ENCODE peak calls at places on chromosomes 1 and 21, in four cellular contexts. I is HepG2, G is HCT116, K is heart left ventricle. V is an unnamed sample.

GRCh38 chr1:109091196-109092193 is 931 bp downstream of the TMEM167B start:
- ATAC-seq in I (peak; percentile 14), G (peak; percentile 12), K (peak; percentile 72), V (no peak)

GRCh38 chr1:27886744-27887143 is 14.4 kb downstream of the THEMIS2 start:
- ATAC-seq in I (no peak), G (no peak), K (no peak), V (no peak)

GRCh38 chr1:56077223-56077622 is 502.1 kb downstream of the PLPP3 start:
- ATAC-seq in I (no peak), G (no peak), K (peak; percentile 55), V (peak; percentile 75)

GRCh38 chr1:14662116-14662515 is 63.6 kb downstream of the KAZN start:
- ATAC-seq in I (no peak), G (no peak), K (peak; percentile 77), V (peak; percentile 26)

GRCh38 chr1:178543291-178543609 is 30.3 kb downstream of the TEX35 start:
- ATAC-seq in I (peak; percentile 24), G (peak; percentile 36), K (no peak), V (peak; percentile 13)

GRCh38 chr1:84060781-84061180 is 61.8 kb upstream of the TTLL7 start:
- ATAC-seq in I (no peak), G (no peak), K (no peak), V (no peak)

GRCh38 chr21:41453761-41454160 is 27.7 kb downstream of the MX1 start:
- ATAC-seq in I (no peak), G (no peak), K (no peak), V (no peak)

GRCh38 chr1:178189814-178190213 is 95.9 kb downstream of the RASAL2 start:
- ATAC-seq in I (peak; percentile 86), G (peak; percentile 82), K (peak; percentile 79), V (no peak)

GRCh38 chr21:36626791-36627190 is 72.1 kb upstream of the SIM2 start:
- ATAC-seq in I (no peak), G (no peak), K (no peak), V (no peak)

GRCh38 chr1:45750298-45751038 is at the start of gene IPP:
- ATAC-seq in I (peak; percentile 93), G (peak; percentile 98), K (peak; percentile 99), V (peak; percentile 99)

GRCh38 chr1:85607126-85607912 is 26.8 kb downstream of the CCN1 start:
- ATAC-seq in I (peak; percentile 78), G (peak; percentile 90), K (no peak), V (no peak)

GRCh38 chr1:193348126-193349045 is 162.0 kb upstream of the B3GALT2 start:
- ATAC-seq in I (no peak), G (no peak), K (no peak), V (no peak)

GRCh38 chr1:92989936-92990582 is 28.8 kb upstream of the DIPK1A start:
- ATAC-seq in I (no peak), G (no peak), K (no peak), V (no peak)

GRCh38 chr1:15489052-15489736 is 13.3 kb downstream of the CELA2B start:
- ATAC-seq in I (no peak), G (no peak), K (peak; percentile 26), V (no peak)

GRCh38 chr1:168979303-168979702 is 127.2 kb upstream of the ATP1B1 start:
- ATAC-seq in I (no peak), G (no peak), K (no peak), V (no peak)

GRCh38 chr1:61139324-61140055 is 57.1 kb downstream of the NFIA start:
- ATAC-seq in I (peak; percentile 41), G (no peak), K (peak; percentile 23), V (peak; percentile 78)

GRCh38 chr1:232705815-232706575 is 76.1 kb upstream of the SIPA1L2 start:
- ATAC-seq in I (no peak), G (no peak), K (no peak), V (peak; percentile 77)

GRCh38 chr1:71809085-71809484 is 473.3 kb downstream of the NEGR1 start:
- ATAC-seq in I (no peak), G (no peak), K (no peak), V (no peak)

GRCh38 chr1:112263464-112263863 is 132.6 kb upstream of the CTTNBP2NL start:
- ATAC-seq in I (no peak), G (no peak), K (peak; percentile 44), V (no peak)

GRCh38 chr21:38520511-38520910 is 22.2 kb upstream of the ERG start:
- ATAC-seq in I (no peak), G (no peak), K (no peak), V (no peak)

GRCh38 chr1:161956097-161956496 is 67.6 kb downstream of the OLFML2B start:
- ATAC-seq in I (no peak), G (no peak), K (peak; percentile 72), V (no peak)

GRCh38 chr1:48841945-48842344 is 65.3 kb upstream of the BEND5 start:
- ATAC-seq in I (no peak), G (no peak), K (no peak), V (no peak)

GRCh38 chr1:78060857-78061563 is 15.2 kb downstream of the GIPC2 start:
- ATAC-seq in I (peak; percentile 72), G (peak; percentile 84), K (no peak), V (no peak)
- TF ChIP-seq CTCF in I (no peak), G (peak; percentile 49), K (no peak), V (peak; percentile 4)

GRCh38 chr1:9008236-9008635 is 18.0 kb downstream of the SLC2A7 start:
- ATAC-seq in I (no peak), G (no peak), K (no peak), V (no peak)

GRCh38 chr1:9006956-9007615 is 19.1 kb downstream of the SLC2A7 start:
- ATAC-seq in I (no peak), G (no peak), K (no peak), V (no peak)

GRCh38 chr1:9010781-9011323 is 15.4 kb downstream of the SLC2A7 start:
- ATAC-seq in I (no peak), G (no peak), K (peak; percentile 69), V (peak; percentile 60)

GRCh38 chr1:9013824-9014223 is 12.4 kb downstream of the SLC2A7 start:
- ATAC-seq in I (no peak), G (no peak), K (no peak), V (no peak)

DNA sequence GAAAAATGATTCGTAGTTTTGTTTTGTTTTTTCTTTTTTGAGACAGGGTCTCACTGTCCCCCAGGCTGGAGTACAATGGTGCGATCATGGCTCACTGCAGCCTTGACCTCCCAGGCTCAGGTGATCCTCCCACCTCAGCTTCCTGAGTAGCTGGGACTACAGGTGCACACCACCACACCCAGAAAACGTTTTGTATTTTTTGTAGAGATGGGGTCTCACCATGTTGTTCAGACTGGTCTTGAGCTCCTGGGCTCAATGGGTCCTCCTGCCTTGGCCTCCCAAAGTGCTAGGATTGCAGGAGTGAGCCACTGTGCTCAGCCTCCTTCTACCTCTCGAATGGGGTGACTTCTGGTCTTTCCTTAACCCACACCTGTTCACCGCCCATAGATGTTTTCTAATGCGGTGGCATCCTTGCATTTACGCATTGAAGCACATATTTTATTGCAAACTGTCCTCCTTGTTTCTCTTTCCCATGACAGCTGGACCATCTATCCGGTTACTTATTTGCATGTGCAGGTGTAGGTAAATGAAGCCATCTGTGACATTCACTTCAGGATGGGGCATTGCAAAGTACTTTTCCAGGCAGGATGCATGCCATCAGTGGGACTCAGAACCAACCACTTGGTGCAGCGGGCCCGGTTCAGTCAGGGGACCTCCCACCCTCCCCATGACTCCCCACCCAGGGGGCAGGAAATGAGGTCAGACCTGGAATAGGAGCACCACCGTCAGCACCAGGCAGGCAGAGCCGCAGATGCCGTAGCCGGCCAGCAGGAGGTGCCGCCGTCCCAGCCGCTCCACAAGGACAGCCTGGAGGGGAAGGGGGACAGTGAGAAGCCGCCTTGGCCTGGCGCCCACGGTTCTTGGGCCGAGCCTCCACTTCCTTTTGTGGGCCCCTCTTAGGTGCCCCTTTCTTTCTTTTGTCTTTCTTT is 16.5 kb downstream of the SLC2A7 start:
- ATAC-seq in I (peak; percentile 53), G (peak; percentile 84), K (peak; percentile 44), V (no peak)
- TF ChIP-seq CTCF in I (peak; percentile 75), G (peak; percentile 86), K (peak; percentile 28), V (peak; percentile 48)

GRCh38 chr21:18725653-18726052 is 322.1 kb upstream of the TMPRSS15 start:
- ATAC-seq in I (no peak), G (no peak), K (no peak), V (no peak)
- TF ChIP-seq CTCF in I (no peak), G (no peak), K (no peak), V (no peak)

DNA sequence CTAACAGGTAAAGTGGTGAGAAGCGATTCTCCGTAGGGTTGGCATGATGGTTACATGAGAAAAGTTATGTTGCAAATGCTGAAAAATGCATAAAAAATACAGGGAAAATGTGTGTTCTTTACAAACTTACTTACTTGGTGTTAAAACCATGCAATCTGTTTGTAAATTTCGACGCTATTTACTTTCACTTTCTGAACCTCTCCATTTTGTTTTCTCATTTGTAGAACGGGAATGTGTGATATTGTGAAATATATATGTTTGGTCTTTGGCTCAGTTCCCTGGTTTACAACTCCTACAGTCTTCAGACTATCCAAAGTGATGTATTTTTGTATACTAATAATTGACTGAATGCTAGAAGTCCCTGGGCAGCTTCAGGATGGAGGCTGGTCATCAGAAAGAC is 982.3 kb downstream of the ADGRL2 start:
- ATAC-seq in I (no peak), G (no peak), K (no peak), V (no peak)
- TF ChIP-seq CTCF in I (no peak), G (no peak), K (no peak), V (no peak)

DNA sequence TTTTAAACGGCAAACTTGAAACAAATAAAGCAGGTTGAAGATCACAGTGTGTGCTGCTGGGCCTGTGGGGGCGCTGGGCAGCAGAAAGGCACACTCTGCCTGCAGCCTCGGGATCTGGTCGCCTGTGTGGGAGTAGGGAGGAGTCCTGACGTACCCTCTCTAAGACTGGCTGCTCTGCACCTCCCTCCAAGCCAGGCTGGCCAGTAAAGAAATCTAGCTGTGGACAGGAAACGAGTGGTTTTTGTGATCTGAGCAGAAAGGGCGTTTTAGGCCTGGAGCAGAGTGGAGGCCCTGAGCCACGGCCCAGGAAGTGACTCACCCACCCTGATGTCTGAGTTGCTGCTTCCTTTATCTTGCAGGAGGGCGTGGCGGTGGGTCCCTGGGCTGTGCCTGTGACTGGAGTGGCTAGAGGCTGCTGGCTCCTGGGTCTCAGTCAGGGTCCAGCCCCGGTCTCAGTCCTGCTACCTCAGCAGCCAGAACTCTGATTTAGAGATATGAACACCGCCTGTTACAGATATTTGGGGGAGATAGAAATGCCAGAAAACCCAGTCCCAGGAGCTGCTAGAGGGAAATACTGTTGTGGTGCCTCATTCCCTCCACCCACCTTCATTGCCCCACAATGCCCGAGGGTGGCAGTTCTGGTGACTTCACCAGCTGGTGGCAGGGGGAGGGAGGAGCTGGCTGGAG is 11.3 kb upstream of the S100A11 start:
- ATAC-seq in I (peak; percentile 98), G (peak; percentile 88), K (peak; percentile 96), V (peak; percentile 94)
- TF ChIP-seq CTCF in I (peak; percentile 77), G (peak; percentile 67), K (peak; percentile 66), V (peak; percentile 48)

GRCh38 chr1:147723691-147724323 is 36.6 kb downstream of the GJA5 start:
- ATAC-seq in I (peak; percentile 95), G (peak; percentile 92), K (peak; percentile 97), V (peak; percentile 65)
- TF ChIP-seq CTCF in I (peak; percentile 86), G (peak; percentile 68), K (peak; percentile 74), V (peak; percentile 65)